ENCODE peak calls at places on chromosomes 1 and 21, in five cellular contexts. K, M, W, S and H are unnamed samples.

GRCh38 chr1:36523850-36524249 is 41.1 kb upstream of the CSF3R start:
- DNase-seq in K (no peak), W (no peak), M (no peak), S (no peak), H (no peak)

GRCh38 chr21:25626752-25627151 is 12.3 kb upstream of the JAM2 start:
- DNase-seq in K (no peak), S (no peak), W (no peak), M (peak), H (no peak)

GRCh38 chr1:25758466-25759070 is 41.4 kb upstream of the SELENON start:
- DNase-seq in M (no peak), W (peak), K (no peak), S (no peak), H (no peak)

GRCh38 chr1:208203848-208204609 is 40.2 kb downstream of the PLXNA2 start:
- DNase-seq in M (no peak), S (no peak), W (no peak), K (no peak), H (no peak)

GRCh38 chr1:185938396-185938795 is 204.2 kb downstream of the HMCN1 start:
- DNase-seq in S (no peak), M (no peak), W (no peak), K (no peak), H (no peak)

GRCh38 chr1:183454377-183454776 is 17.9 kb upstream of the SMG7 start:
- DNase-seq in K (no peak), M (no peak), S (no peak), W (no peak), H (no peak)

GRCh38 chr1:201363455-201363854 is 14.0 kb downstream of the TNNT2 start:
- DNase-seq in W (no peak), S (no peak), M (no peak), K (no peak), H (no peak)

GRCh38 chr1:244773513-244773912 is 61.9 kb upstream of the COX20 start:
- DNase-seq in W (no peak), M (no peak), S (no peak), K (no peak), H (no peak)

GRCh38 chr1:93662481-93663190 is 19.0 kb downstream of the BCAR3 start:
- DNase-seq in S (no peak), K (no peak), W (no peak), M (no peak), H (no peak)

GRCh38 chr1:15455522-15455921 is 1.0 kb upstream of the CELA2A start:
- DNase-seq in W (no peak), M (no peak), S (no peak), K (no peak), H (no peak)

GRCh38 chr21:41678944-41679343 is 87.9 kb downstream of the RIPK4 start:
- DNase-seq in M (peak), S (peak), K (peak), W (peak), H (peak)

GRCh38 chr1:11797525-11798216 is 8.1 kb downstream of the MTHFR start:
- DNase-seq in W (no peak), S (peak), M (no peak), K (no peak), H (no peak)

GRCh38 chr21:15289246-15289645 is 224.4 kb upstream of the NRIP1 start:
- DNase-seq in M (no peak), W (no peak), K (no peak), S (no peak), H (no peak)

GRCh38 chr1:216221260-216221700 is 202.0 kb downstream of the USH2A start:
- DNase-seq in S (peak), K (peak), M (peak), W (peak), H (peak)

GRCh38 chr1:33365560-33365997 is 44.7 kb upstream of the A3GALT2 start:
- DNase-seq in W (no peak), M (no peak), S (no peak), K (no peak), H (no peak)

DNA sequence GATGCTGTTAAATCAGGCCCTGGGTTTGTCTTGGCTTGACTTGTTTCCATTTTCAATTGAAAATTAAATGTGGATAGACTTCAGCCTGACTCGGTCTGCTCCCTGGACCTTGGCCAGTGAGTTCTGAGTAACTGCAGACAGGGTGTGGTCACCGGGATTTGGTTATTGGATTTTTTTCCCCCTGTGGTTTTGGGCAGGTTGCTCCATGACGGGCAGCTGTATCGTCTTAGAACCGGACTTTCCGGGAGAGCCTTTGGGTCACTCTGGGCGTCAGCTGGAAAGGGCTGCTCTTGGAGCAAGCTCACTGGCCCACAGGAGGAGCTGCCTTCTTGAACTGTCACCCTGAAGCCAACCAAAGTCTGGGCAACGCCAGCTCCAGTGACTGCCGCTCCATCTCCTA is 75.0 kb downstream of the CLIC6 start:
- DNase-seq in M (no peak), W (no peak), K (no peak), S (no peak), H (no peak)
- TF ChIP-seq CHD2 in M (no peak), W (no peak), K (no peak), S (no peak), H (no peak)

GRCh38 chr1:235069171-235069570 is 59.5 kb downstream of the TOMM20 start:
- DNase-seq in W (no peak), S (no peak), M (no peak), K (no peak), H (no peak)

GRCh38 chr1:235068155-235069121 is 60.2 kb downstream of the TOMM20 start:
- DNase-seq in S (peak), K (peak), M (no peak), W (peak), H (no peak)

GRCh38 chr1:235072096-235072495 is 56.5 kb downstream of the TOMM20 start:
- DNase-seq in K (no peak), W (no peak), M (no peak), S (no peak), H (no peak)

GRCh38 chr1:235070819-235071218 is 57.8 kb downstream of the TOMM20 start:
- DNase-seq in M (no peak), W (no peak), K (no peak), S (no peak), H (no peak)

GRCh38 chr1:235069577-235070563 is 58.8 kb downstream of the TOMM20 start:
- DNase-seq in M (no peak), S (no peak), K (peak), W (peak), H (no peak)
- TF ChIP-seq EP300 in M (peak), S (no peak), K (peak), W (peak), H (no peak)

GRCh38 chr21:44261675-44262295 is at the start of gene DNMT3L:
- DNase-seq in W (no peak), M (no peak), S (peak), K (no peak), H (no peak)
- TF ChIP-seq CHD2 in W (no peak), M (no peak), S (no peak), K (no peak), H (no peak)

GRCh38 chr1:53022179-53022578 is 39.8 kb upstream of the PODN start:
- DNase-seq in W (no peak), S (no peak), M (no peak), K (no peak), H (no peak)

GRCh38 chr1:53024117-53024516 is 37.9 kb upstream of the PODN start:
- DNase-seq in K (no peak), M (no peak), W (no peak), S (no peak), H (no peak)

GRCh38 chr1:53026254-53026653 is 35.8 kb upstream of the PODN start:
- DNase-seq in S (no peak), K (no peak), M (no peak), W (no peak), H (no peak)

GRCh38 chr1:53025778-53026131 is 36.3 kb upstream of the PODN start:
- DNase-seq in S (no peak), M (no peak), W (no peak), K (no peak), H (no peak)

DNA sequence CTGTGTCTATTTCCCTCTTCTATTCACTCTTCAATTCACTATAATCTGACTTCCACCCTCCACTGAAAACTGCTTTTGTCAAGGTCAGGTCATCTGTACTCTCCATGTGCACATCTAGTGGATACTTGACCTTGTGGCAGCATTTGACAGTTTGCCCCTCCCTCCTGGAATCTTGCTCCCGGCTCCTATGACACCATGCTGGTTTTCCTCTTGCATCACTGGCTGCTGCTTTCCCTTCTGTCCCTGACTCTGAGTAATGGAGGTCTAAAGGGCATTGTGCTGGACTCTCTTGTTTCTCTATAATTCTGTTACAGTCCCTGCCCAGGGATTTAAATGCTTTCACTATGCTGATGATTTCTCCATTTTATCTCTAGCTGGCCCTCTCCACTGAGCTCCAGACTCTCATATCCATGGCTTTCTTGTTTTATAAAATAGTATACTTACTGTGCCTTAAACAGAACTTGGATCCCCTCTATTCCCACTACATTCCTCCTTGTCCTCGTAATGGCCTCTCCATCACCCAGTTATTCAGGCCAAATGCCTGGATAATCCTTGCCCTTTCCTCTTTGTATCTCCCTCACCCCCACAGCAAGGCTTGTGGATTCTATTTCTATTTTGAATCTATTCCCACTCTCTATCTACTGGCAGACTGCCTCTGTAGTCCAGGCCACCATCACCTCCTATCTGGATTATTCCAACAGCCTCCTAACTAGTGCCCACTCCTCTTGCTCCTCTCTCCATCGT is 36.8 kb upstream of the PODN start:
- DNase-seq in K (no peak), S (no peak), M (no peak), W (peak), H (no peak)
- TF ChIP-seq EP300 in K (no peak), S (no peak), M (no peak), W (peak), H (no peak)

DNA sequence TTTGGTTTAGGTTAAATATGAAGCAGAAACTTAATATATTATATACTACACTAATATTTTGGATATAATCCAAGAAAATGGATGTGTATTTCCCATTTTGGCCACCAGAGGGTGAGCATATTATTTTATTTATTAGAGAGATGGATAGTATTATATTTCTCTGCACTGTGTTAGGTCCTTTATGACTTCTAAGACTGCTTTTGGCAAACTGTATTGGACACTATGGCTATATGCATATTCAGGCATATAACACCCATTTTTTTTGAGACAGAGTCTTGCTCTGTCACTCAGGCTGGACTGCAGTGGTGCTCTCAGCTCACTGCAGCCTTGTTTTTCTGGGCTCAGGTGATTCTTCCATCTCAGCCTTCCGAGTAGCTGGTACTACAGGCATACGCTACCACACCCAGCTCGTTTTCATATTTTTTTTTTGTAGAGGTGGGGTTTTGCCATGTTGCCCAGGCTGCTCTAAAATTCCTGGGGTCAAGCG is 17.8 kb upstream of the PGM1 start:
- DNase-seq in W (no peak), M (peak), K (no peak), S (no peak), H (no peak)
- TF ChIP-seq CHD2 in W (no peak), M (no peak), K (no peak), S (no peak), H (no peak)

DNA sequence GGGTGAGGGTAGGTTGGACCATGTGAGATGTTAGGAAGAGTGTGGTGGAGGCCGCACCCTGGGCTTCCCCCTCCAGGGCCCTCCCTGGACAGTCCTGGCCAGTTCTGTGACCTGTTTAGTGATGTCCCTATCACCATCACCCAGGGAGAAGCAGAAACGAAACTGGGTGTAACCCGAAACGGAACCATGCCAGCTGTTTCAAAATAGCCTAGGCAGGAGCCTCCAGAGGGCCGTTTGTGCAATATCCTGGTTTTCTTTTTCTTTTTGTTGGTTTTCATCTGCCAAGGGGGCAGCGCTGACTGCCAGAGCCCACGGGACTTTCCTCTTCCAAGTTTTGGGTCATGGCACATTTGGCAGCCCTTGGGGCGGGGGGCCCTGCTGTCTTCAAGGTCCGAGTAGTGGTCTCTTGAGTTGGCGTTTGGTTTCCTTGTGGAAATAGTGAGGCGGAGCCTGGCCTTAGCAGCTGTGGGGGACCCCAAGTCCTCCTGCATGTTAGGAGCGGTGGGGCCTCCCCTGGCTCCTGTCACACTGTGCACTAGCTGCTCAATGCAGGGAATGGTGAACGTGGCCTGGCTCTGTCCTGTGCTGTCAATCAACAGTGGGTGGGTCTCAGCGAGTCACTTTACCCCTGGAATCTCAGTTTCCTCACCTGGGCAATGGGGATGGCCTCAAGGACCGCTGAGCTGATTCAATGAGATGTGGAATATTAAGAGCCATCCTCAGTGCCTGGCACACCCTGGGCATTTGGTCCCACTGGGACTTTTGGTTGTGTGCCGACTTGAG is 90.7 kb downstream of the ARHGEF10L start:
- DNase-seq in S (no peak), M (no peak), K (no peak), W (no peak), H (no peak)
- TF ChIP-seq EP300 in S (no peak), M (no peak), K (no peak), W (no peak), H (no peak)

GRCh38 chr1:204359131-204359473 is 627 bp downstream of the PLEKHA6 start:
- DNase-seq in K (no peak), M (no peak), W (no peak), S (no peak), H (peak)

GRCh38 chr1:204356997-204357396 is 2.7 kb downstream of the PLEKHA6 start:
- DNase-seq in S (no peak), M (no peak), W (no peak), K (no peak), H (no peak)

GRCh38 chr1:204358605-204359004 is 1.1 kb downstream of the PLEKHA6 start:
- DNase-seq in S (no peak), K (no peak), M (peak), W (no peak), H (no peak)

GRCh38 chr1:204357551-204357950 is 2.2 kb downstream of the PLEKHA6 start:
- DNase-seq in K (no peak), S (peak), M (peak), W (no peak), H (no peak)

GRCh38 chr1:204358145-204358544 is 1.6 kb downstream of the PLEKHA6 start:
- DNase-seq in W (no peak), M (peak), S (no peak), K (no peak), H (no peak)
- TF ChIP-seq CHD2 in W (no peak), M (no peak), S (no peak), K (no peak), H (no peak)